ENCODE peak calls at places on chromosomes 7 and 10, in four cellular contexts. U is endodermal cell, G is transverse colon, F is choroid plexus epithelial cell. B is an unnamed sample.

GRCh38 chr10:102434251-102434913 is 2.0 kb upstream of the CUEDC2 start:
- DNase-seq in F (peak; percentile 56), G (no peak), U (no peak), B (no peak)

GRCh38 chr7:158836692-158837091 is 7.4 kb upstream of the ESYT2 start:
- DNase-seq in G (no peak), U (peak; percentile 3), F (no peak), B (no peak)

GRCh38 chr10:31317652-31318381 is 1.2 kb upstream of the ZEB1 start:
- DNase-seq in G (peak; percentile 78), U (no peak), F (no peak), B (no peak)

GRCh38 chr7:152881893-152882292 is 122.3 kb downstream of the ACTR3B start:
- DNase-seq in F (no peak), U (peak; percentile 39), G (no peak), B (no peak)

GRCh38 chr7:42236266-42237161 is 495 bp downstream of the GLI3 start:
- DNase-seq in F (peak; percentile 70), G (peak; percentile 27), U (peak; percentile 85), B (no peak)

GRCh38 chr10:57102234-57102633 is 741.2 kb upstream of the ZWINT start:
- DNase-seq in U (peak; percentile 54), F (no peak), G (no peak), B (no peak)

GRCh38 chr10:13100349-13101294 is 659 bp downstream of the OPTN start:
- DNase-seq in G (peak; percentile 43), U (peak; percentile 77), F (peak; percentile 42), B (no peak)

GRCh38 chr7:16712916-16713315 is 40.6 kb upstream of the TSPAN13 start:
- DNase-seq in G (no peak), U (no peak), F (no peak), B (no peak)

GRCh38 chr10:133072776-133073390 is 14.8 kb upstream of the ADGRA1 start:
- DNase-seq in G (no peak), U (no peak), F (no peak), B (no peak)

GRCh38 chr10:1595726-1596125 is 141.6 kb downstream of the ADARB2 start:
- DNase-seq in F (no peak), U (peak; percentile 22), G (no peak), B (no peak)

GRCh38 chr10:90930971-90931841 is 10.3 kb upstream of the ANKRD1 start:
- DNase-seq in G (no peak), F (peak; percentile 92), U (peak; percentile 93), B (peak; percentile 67)

GRCh38 chr10:1577945-1578344 is 159.4 kb downstream of the ADARB2 start:
- DNase-seq in F (no peak), G (no peak), U (no peak), B (no peak)

GRCh38 chr10:29056729-29057128 is 232.1 kb upstream of the LYZL1 start:
- DNase-seq in U (no peak), G (no peak), F (no peak), B (no peak)

GRCh38 chr7:130758429-130759056 is 24.5 kb upstream of the KLF14 start:
- DNase-seq in G (no peak), F (peak; percentile 81), U (no peak), B (peak; percentile 4)

GRCh38 chr10:13272164-13272571 is 27.7 kb downstream of the PHYH start:
- DNase-seq in G (peak; percentile 12), F (peak; percentile 55), U (peak; percentile 57), B (peak; percentile 45)

GRCh38 chr7:69781412-69781846 is 183.2 kb downstream of the AUTS2 start:
- DNase-seq in G (no peak), F (peak; percentile 10), U (no peak), B (no peak)

GRCh38 chr7:83663131-83663530 is 14.2 kb upstream of the SEMA3E start:
- DNase-seq in F (no peak), G (no peak), U (no peak), B (no peak)

GRCh38 chr10:84590794-84591193 is 262.4 kb downstream of the CCSER2 start:
- DNase-seq in G (peak; percentile 36), U (no peak), F (no peak), B (no peak)

GRCh38 chr10:49138361-49138891 is 4.6 kb upstream of the FAM170B start:
- DNase-seq in U (no peak), F (no peak), G (no peak), B (no peak)

GRCh38 chr7:122442929-122443328 is 138.4 kb upstream of the FEZF1 start:
- DNase-seq in U (no peak), F (no peak), G (no peak), B (no peak)

GRCh38 chr7:156209087-156209486 is 396.8 kb upstream of the SHH start:
- DNase-seq in F (no peak), G (no peak), U (peak; percentile 18), B (no peak)

GRCh38 chr10:123804716-123805115 is 86.9 kb downstream of the CPXM2 start:
- DNase-seq in G (no peak), U (no peak), F (peak; percentile 21), B (no peak)

GRCh38 chr7:131691454-131692130 is 135.2 kb upstream of the PODXL start:
- DNase-seq in U (no peak), F (no peak), G (no peak), B (no peak)

GRCh38 chr7:22338875-22339274 is 18.1 kb downstream of the RAPGEF5 start:
- DNase-seq in U (no peak), G (no peak), F (no peak), B (no peak)

GRCh38 chr10:121662945-121663917 is 65.0 kb upstream of the FGFR2 start:
- DNase-seq in F (no peak), U (peak; percentile 92), G (peak; percentile 35), B (no peak)

GRCh38 chr7:2046581-2047271 is 186.0 kb downstream of the MAD1L1 start:
- DNase-seq in U (no peak), G (no peak), F (no peak), B (no peak)

GRCh38 chr10:86315543-86315942 is 51.1 kb downstream of the GRID1 start:
- DNase-seq in U (no peak), F (no peak), G (no peak), B (no peak)

GRCh38 chr7:30923009-30923773 is 11.5 kb downstream of the AQP1 start:
- DNase-seq in G (peak; percentile 6), F (no peak), U (peak; percentile 28), B (no peak)

DNA sequence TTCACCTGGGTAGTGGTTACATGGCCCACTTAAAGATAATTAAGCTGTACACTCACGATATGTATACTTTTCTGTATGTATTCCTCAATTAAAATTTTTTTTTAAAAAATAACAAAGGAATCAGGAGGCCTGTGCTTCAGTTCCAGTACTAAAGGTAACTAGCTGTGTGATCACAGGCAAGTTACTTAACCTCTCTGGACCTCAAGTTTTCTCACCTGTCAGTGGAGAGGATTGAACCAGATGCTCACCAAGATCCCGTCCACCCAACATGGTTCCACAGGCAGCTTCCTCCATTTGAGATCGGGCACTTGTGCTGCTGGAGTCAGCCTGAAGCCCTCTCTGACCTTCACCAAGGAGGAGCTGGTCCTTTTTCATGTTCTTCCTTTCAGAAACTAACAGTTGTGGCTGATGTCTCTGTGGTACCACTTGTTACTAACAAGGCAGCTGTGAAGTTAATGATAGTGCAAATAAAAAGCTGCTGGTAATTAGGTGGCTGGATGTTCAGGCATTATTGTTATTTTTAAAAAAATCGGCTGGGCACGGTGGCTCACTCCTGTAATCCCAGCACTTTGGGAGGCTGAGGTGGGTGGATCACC is 29.4 kb upstream of the SMNDC1 start:
- DNase-seq in G (no peak), F (no peak), U (no peak), B (no peak)
- TF ChIP-seq CTCF in G (no peak), F (no peak), U (no peak), B (no peak)

DNA sequence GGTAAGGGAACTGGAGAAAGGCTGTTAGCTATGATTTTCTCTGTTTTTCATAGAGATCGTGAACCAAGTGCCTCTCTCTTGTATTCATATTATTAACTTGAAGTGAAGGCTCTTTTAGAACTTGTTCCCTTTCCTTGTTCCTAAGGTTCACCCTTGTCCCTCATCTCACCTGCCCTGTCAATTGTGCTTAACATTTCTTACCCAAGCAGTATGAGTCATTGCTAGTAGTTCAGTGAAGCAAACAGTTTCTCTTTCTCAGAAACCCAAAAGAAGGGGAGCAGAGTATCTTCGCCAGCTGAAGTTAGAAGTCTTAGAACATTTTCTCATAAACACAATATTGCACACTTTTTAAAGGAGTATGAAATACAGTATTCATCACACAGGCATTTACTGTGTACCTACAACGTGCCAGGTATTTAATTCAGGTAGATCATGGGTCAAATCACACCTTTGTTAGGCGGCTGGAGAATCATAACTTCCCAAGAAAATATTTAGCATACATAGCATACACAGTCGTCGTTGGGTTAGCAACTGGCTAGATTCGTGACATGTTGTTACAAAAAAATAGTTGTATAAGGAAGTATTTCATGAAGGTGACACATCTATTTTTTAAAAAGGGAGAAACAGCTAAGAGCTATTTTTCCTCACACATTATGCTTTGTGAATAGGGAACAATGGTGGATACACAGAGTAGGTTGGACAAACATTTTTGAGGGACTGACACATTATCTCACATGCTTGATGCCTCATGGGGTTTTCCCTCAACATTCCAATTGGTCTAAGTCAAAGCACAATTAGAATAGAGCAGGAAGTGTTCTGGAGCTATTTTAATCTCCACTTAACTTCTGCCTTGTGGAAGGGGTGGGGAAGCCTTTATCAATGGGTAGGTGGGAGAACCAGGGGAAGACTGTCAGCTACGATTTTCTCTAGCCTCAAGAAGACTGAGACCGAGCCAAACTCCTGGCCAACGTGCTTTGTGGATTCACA is 13.2 kb downstream of the HDAC9 start:
- DNase-seq in U (peak; percentile 65), G (no peak), F (peak; percentile 97), B (peak; percentile 74)
- H3K4me3 ChIP-seq in U (peak overlapping the region; percentile 3), G (no peak overlapping the region), F (peak overlapping the region; percentile 24), B (peak overlapping the region; percentile 36)

DNA sequence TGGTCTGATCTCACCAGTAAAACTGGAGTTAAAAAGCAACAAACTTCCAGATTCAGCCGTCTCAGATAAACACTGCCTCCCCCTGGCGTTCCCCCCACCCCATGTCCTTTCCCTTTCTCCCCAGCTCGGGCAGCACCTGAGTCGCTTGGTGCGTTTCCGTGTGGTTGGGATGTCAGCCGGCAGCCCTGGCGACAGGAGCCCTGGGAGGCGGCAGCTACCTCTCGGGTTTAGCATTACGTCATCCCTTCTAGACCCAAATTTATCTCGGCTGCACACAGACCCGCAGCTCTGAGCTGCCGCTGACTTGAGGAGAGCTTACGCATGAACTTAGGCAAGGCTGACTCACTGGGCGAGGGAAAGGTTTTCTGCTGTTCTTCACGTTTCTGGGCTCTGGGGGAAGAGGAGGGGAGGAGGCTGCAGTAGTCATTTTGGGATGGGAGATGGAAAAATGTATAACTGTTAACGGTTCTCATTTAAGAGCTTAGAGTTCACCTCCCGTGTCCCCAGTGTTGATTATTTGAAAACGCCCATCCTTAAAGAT is 14.4 kb downstream of the MXI1 start:
- DNase-seq in F (peak; percentile 93), U (peak; percentile 88), G (peak; percentile 72), B (peak; percentile 90)
- TF ChIP-seq CTCF in F (peak; percentile 67), U (peak; percentile 46), G (no peak), B (peak; percentile 41)

GRCh38 chr7:140479739-140480084 is 407 bp upstream of the MKRN1 start:
- DNase-seq in G (no peak), F (no peak), U (no peak), B (no peak)

GRCh38 chr7:140489021-140489349 is 9.7 kb upstream of the MKRN1 start:
- DNase-seq in F (no peak), U (no peak), G (no peak), B (no peak)

GRCh38 chr7:140485463-140486265 is 6.4 kb upstream of the MKRN1 start:
- DNase-seq in G (peak; percentile 78), F (no peak), U (peak; percentile 59), B (no peak)

GRCh38 chr7:140484951-140485350 is 5.6 kb upstream of the MKRN1 start:
- DNase-seq in U (no peak), F (no peak), G (no peak), B (no peak)

DNA sequence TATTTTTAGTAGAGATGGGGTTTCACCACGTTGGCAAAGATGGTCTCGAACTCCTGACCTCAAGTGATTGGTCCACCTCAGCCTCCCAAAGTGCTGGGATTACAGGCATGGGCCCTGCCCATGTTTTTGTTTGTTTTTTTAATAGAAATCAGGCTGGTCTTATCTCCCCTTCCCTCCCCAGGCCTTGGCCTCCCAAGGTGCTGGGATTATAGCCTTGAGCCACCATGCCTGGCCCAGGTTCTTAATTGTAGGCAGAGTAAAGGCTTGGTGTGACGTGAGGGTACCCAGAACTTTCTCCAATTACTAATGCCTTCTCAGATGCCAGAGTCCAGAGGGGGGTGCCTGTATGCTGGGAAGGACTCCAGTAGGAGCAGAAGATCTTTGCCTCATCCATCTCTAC is 5.2 kb upstream of the MKRN1 start:
- DNase-seq in U (peak; percentile 79), G (no peak), F (no peak), B (no peak)
- H3K4me3 ChIP-seq in U (no peak overlapping the region), G (no peak overlapping the region), F (no peak overlapping the region), B (no peak overlapping the region)